ENCODE peak calls at places on chromosomes 6 and 20, in six cellular contexts. X is fibroblast of lung, N is KBM-7, L is ACHN, V is astrocyte of the spinal cord, E is body of pancreas. Z is an unnamed sample.

GRCh38 chr6:15096894-15097837 is 148.7 kb upstream of the JARID2 start:
- DNase-seq in E (no peak), L (no peak), V (no peak), N (no peak), X (peak; percentile 21), Z (no peak)

GRCh38 chr6:444653-445275 is 53.2 kb downstream of the IRF4 start:
- DNase-seq in L (no peak), X (no peak), N (no peak), V (no peak), E (no peak), Z (no peak)

GRCh38 chr20:46604551-46605133 is 46.6 kb downstream of the SLC13A3 start:
- DNase-seq in V (no peak), E (no peak), X (no peak), N (no peak), L (no peak), Z (no peak)

GRCh38 chr6:14857501-14857900 is 388.4 kb upstream of the JARID2 start:
- DNase-seq in V (no peak), L (no peak), N (peak; percentile 9), E (no peak), X (no peak), Z (peak; percentile 32)

GRCh38 chr20:63538204-63539091 is 1.3 kb upstream of the PTK6 start:
- DNase-seq in X (no peak), N (no peak), V (no peak), L (peak; percentile 63), E (peak; percentile 96), Z (peak; percentile 94)

GRCh38 chr6:12200025-12200424 is 90.1 kb upstream of the EDN1 start:
- DNase-seq in E (no peak), L (no peak), X (no peak), V (no peak), N (peak; percentile 73), Z (no peak)

GRCh38 chr20:47927944-47928343 is 142.7 kb upstream of the SULF2 start:
- DNase-seq in N (no peak), E (no peak), X (peak; percentile 24), L (no peak), V (no peak), Z (no peak)

GRCh38 chr6:20377623-20378265 is 23.9 kb upstream of the E2F3 start:
- DNase-seq in E (no peak), V (peak; percentile 48), X (peak; percentile 87), N (no peak), L (peak; percentile 57), Z (no peak)

GRCh38 chr6:41939848-41940758 is 1.5 kb downstream of the CCND3 start:
- DNase-seq in N (peak; percentile 36), E (peak; percentile 16), X (peak; percentile 61), V (peak; percentile 11), L (no peak), Z (peak; percentile 76)

GRCh38 chr20:36085686-36086267 is 68.8 kb upstream of the EPB41L1 start:
- DNase-seq in V (peak; percentile 61), E (peak; percentile 33), L (peak; percentile 88), X (peak; percentile 74), N (peak; percentile 65), Z (peak; percentile 74)

GRCh38 chr6:71383476-71383875 is 94.9 kb downstream of the OGFRL1 start:
- DNase-seq in N (no peak), E (no peak), X (no peak), L (peak; percentile 38), V (no peak), Z (no peak)

GRCh38 chr20:32230707-32231106 is 23.0 kb downstream of the POFUT1 start:
- DNase-seq in N (no peak), V (no peak), L (no peak), X (no peak), E (no peak), Z (no peak)

GRCh38 chr6:52373294-52373693 is 11.3 kb downstream of the PAQR8 start:
- DNase-seq in X (no peak), V (no peak), N (no peak), E (no peak), L (no peak), Z (no peak)

GRCh38 chr20:32474967-32475819 is 109.9 kb downstream of the NOL4L start:
- DNase-seq in X (peak; percentile 96), N (peak; percentile 84), E (peak; percentile 89), L (peak; percentile 90), V (peak; percentile 98), Z (peak; percentile 96)

Z was measured in mucosa of descending colon.